ENCODE peak calls at places on chromosomes 12 and 14, in seven cellular contexts. R is T1000; Z is colonic mucosa; A is AG08396; S is NCI-H2081; G is nephron progenitor cell; N is CD4-positive, CD25-positive, alpha-beta regulatory T cell. C is an unnamed sample.
A peak's percentile ranks its signal among the peaks of the same experiment; 100 is the strongest.

GRCh38 chr12:66467932-66468331 is 165.6 kb downstream of the HELB start:
- DNase-seq in R (no peak), Z (no peak), A (peak; percentile 4), S (no peak), G (no peak), N (peak; percentile 6), C (peak; percentile 40)

GRCh38 chr14:82905762-82906161 is 1372.1 kb upstream of the SEL1L start:
- DNase-seq in R (no peak), Z (no peak), A (no peak), S (no peak), G (no peak), N (no peak), C (no peak)

GRCh38 chr12:96194572-96194889 is 356 bp downstream of the ELK3 start:
- DNase-seq in R (no peak), Z (no peak), A (no peak), S (no peak), G (no peak), N (no peak), C (no peak)

GRCh38 chr12:109436181-109436546 is 40.9 kb downstream of the KCTD10 start:
- DNase-seq in R (no peak), Z (no peak), A (no peak), S (no peak), G (no peak), N (no peak), C (no peak)

GRCh38 chr12:66633676-66634075 is 45.2 kb downstream of the GRIP1 start:
- DNase-seq in R (no peak), Z (no peak), A (no peak), S (no peak), G (no peak), N (no peak), C (no peak)

GRCh38 chr12:132955933-132956725 is at the start of gene ZNF605:
- DNase-seq in R (peak; percentile 63), Z (peak; percentile 89), A (peak; percentile 96), S (peak; percentile 90), G (peak; percentile 83), N (peak; percentile 86), C (peak; percentile 98)

GRCh38 chr14:69629225-69630127 is 18.1 kb downstream of the SUSD6 start:
- DNase-seq in R (no peak), Z (no peak), A (no peak), S (no peak), G (no peak), N (peak; percentile 41), C (no peak)

GRCh38 chr14:104140213-104140462 is 1.8 kb downstream of the KIF26A start:
- DNase-seq in R (no peak), Z (no peak), A (no peak), S (no peak), G (no peak), N (no peak), C (no peak)

GRCh38 chr12:117685115-117685926 is 283.5 kb downstream of the KSR2 start:
- DNase-seq in R (peak; percentile 89), Z (peak; percentile 80), A (peak; percentile 48), S (peak; percentile 9), G (peak; percentile 74), N (no peak), C (peak; percentile 93)

GRCh38 chr12:1170411-1170810 is 179.4 kb downstream of the ERC1 start:
- DNase-seq in R (no peak), Z (no peak), A (no peak), S (no peak), G (no peak), N (no peak), C (no peak)

GRCh38 chr12:19431407-19432308 is 7.6 kb upstream of the AEBP2 start:
- DNase-seq in R (no peak), Z (no peak), A (peak; percentile 73), S (no peak), G (no peak), N (peak; percentile 91), C (no peak)

GRCh38 chr14:98173291-98173690 is 1098.7 kb downstream of the BCL11B start:
- DNase-seq in R (no peak), Z (peak; percentile 30), A (no peak), S (no peak), G (no peak), N (peak; percentile 88), C (no peak)

C was measured in iPS-NIHi11.